ENCODE peak calls at places on chromosomes 12 and 14, in six cellular contexts. One of them, this sample, is unnamed.

GRCh38 chr12:49885118-49885517 is 18.6 kb downstream of the FAIM2 start:
- DNase-seq in caudate nucleus: no peak
- DNase-seq in AG04450: no peak
- DNase-seq in nephron progenitor cell: peak; percentile 34
- DNase-seq in stimulated activated CD4-positive, alpha-beta T cell treated with anti-CD3 and anti-CD28 coated beads, Interleukin-1b, Interleukin-23, amount 100 ng/mL, for 48 hours: no peak
- DNase-seq in Kasumi-1: no peak
- DNase-seq in this sample: no peak

GRCh38 chr12:30416631-30417030 is 279.0 kb downstream of the IPO8 start:
- DNase-seq in caudate nucleus: no peak
- DNase-seq in stimulated activated CD4-positive, alpha-beta T cell treated with anti-CD3 and anti-CD28 coated beads, Interleukin-1b, Interleukin-23, amount 100 ng/mL, for 48 hours: no peak
- DNase-seq in nephron progenitor cell: no peak
- DNase-seq in AG04450: no peak
- DNase-seq in Kasumi-1: no peak
- DNase-seq in this sample: no peak

GRCh38 chr14:49865431-49865859 is 12.9 kb upstream of the NEMF start:
- DNase-seq in stimulated activated CD4-positive, alpha-beta T cell treated with anti-CD3 and anti-CD28 coated beads, Interleukin-1b, Interleukin-23, amount 100 ng/mL, for 48 hours: peak; percentile 70
- DNase-seq in Kasumi-1: peak; percentile 55
- DNase-seq in caudate nucleus: peak; percentile 43
- DNase-seq in AG04450: no peak
- DNase-seq in nephron progenitor cell: peak; percentile 87
- DNase-seq in this sample: no peak

GRCh38 chr12:79691299-79692248 is 810 bp upstream of the PAWR start:
- DNase-seq in nephron progenitor cell: no peak
- DNase-seq in stimulated activated CD4-positive, alpha-beta T cell treated with anti-CD3 and anti-CD28 coated beads, Interleukin-1b, Interleukin-23, amount 100 ng/mL, for 48 hours: peak; percentile 3
- DNase-seq in caudate nucleus: peak; percentile 11
- DNase-seq in AG04450: peak; percentile 53
- DNase-seq in Kasumi-1: no peak
- DNase-seq in this sample: peak; percentile 43

GRCh38 chr12:66061557-66062279 is 68.8 kb downstream of the LLPH start:
- DNase-seq in Kasumi-1: no peak
- DNase-seq in AG04450: no peak
- DNase-seq in stimulated activated CD4-positive, alpha-beta T cell treated with anti-CD3 and anti-CD28 coated beads, Interleukin-1b, Interleukin-23, amount 100 ng/mL, for 48 hours: no peak
- DNase-seq in caudate nucleus: no peak
- DNase-seq in nephron progenitor cell: no peak
- DNase-seq in this sample: peak; percentile 1

GRCh38 chr14:20707622-20708021 is 19.1 kb downstream of the ANG start:
- DNase-seq in stimulated activated CD4-positive, alpha-beta T cell treated with anti-CD3 and anti-CD28 coated beads, Interleukin-1b, Interleukin-23, amount 100 ng/mL, for 48 hours: no peak
- DNase-seq in AG04450: no peak
- DNase-seq in Kasumi-1: no peak
- DNase-seq in caudate nucleus: no peak
- DNase-seq in nephron progenitor cell: no peak
- DNase-seq in this sample: no peak

GRCh38 chr14:101083564-101084435 is 180.3 kb upstream of the RTL1 start:
- DNase-seq in nephron progenitor cell: no peak
- DNase-seq in caudate nucleus: no peak
- DNase-seq in AG04450: no peak
- DNase-seq in stimulated activated CD4-positive, alpha-beta T cell treated with anti-CD3 and anti-CD28 coated beads, Interleukin-1b, Interleukin-23, amount 100 ng/mL, for 48 hours: no peak
- DNase-seq in Kasumi-1: no peak
- DNase-seq in this sample: no peak

GRCh38 chr14:70332015-70332414 is 27.5 kb downstream of the COX16 start:
- DNase-seq in Kasumi-1: no peak
- DNase-seq in stimulated activated CD4-positive, alpha-beta T cell treated with anti-CD3 and anti-CD28 coated beads, Interleukin-1b, Interleukin-23, amount 100 ng/mL, for 48 hours: no peak
- DNase-seq in caudate nucleus: no peak
- DNase-seq in nephron progenitor cell: no peak
- DNase-seq in AG04450: no peak
- DNase-seq in this sample: no peak

GRCh38 chr12:22529281-22530060 is 14.9 kb downstream of the C2CD5 start:
- DNase-seq in stimulated activated CD4-positive, alpha-beta T cell treated with anti-CD3 and anti-CD28 coated beads, Interleukin-1b, Interleukin-23, amount 100 ng/mL, for 48 hours: no peak
- DNase-seq in caudate nucleus: no peak
- DNase-seq in AG04450: no peak
- DNase-seq in nephron progenitor cell: no peak
- DNase-seq in Kasumi-1: peak; percentile 48
- DNase-seq in this sample: no peak

GRCh38 chr14:102187044-102187443 is 47.3 kb downstream of the WDR20 start:
- DNase-seq in Kasumi-1: no peak
- DNase-seq in AG04450: peak; percentile 29
- DNase-seq in caudate nucleus: no peak
- DNase-seq in stimulated activated CD4-positive, alpha-beta T cell treated with anti-CD3 and anti-CD28 coated beads, Interleukin-1b, Interleukin-23, amount 100 ng/mL, for 48 hours: no peak
- DNase-seq in nephron progenitor cell: no peak
- DNase-seq in this sample: peak; percentile 10

GRCh38 chr14:67942311-67942710 is 122.7 kb downstream of the RAD51B start:
- DNase-seq in caudate nucleus: no peak
- DNase-seq in AG04450: no peak
- DNase-seq in stimulated activated CD4-positive, alpha-beta T cell treated with anti-CD3 and anti-CD28 coated beads, Interleukin-1b, Interleukin-23, amount 100 ng/mL, for 48 hours: no peak
- DNase-seq in nephron progenitor cell: no peak
- DNase-seq in Kasumi-1: no peak
- DNase-seq in this sample: no peak

GRCh38 chr12:162467-163307 is 51.3 kb downstream of the SLC6A12 start:
- DNase-seq in caudate nucleus: no peak
- DNase-seq in nephron progenitor cell: peak; percentile 35
- DNase-seq in stimulated activated CD4-positive, alpha-beta T cell treated with anti-CD3 and anti-CD28 coated beads, Interleukin-1b, Interleukin-23, amount 100 ng/mL, for 48 hours: no peak
- DNase-seq in AG04450: no peak
- DNase-seq in Kasumi-1: no peak
- DNase-seq in this sample: no peak

GRCh38 chr12:49750027-49750977 is 8.9 kb downstream of the TMBIM6 start:
- DNase-seq in Kasumi-1: peak; percentile 23
- DNase-seq in AG04450: no peak
- DNase-seq in nephron progenitor cell: no peak
- DNase-seq in caudate nucleus: no peak
- DNase-seq in stimulated activated CD4-positive, alpha-beta T cell treated with anti-CD3 and anti-CD28 coated beads, Interleukin-1b, Interleukin-23, amount 100 ng/mL, for 48 hours: peak; percentile 78
- DNase-seq in this sample: no peak

GRCh38 chr14:45249847-45250575 is 3.0 kb downstream of the MIS18BP1 start:
- DNase-seq in stimulated activated CD4-positive, alpha-beta T cell treated with anti-CD3 and anti-CD28 coated beads, Interleukin-1b, Interleukin-23, amount 100 ng/mL, for 48 hours: no peak
- DNase-seq in caudate nucleus: no peak
- DNase-seq in AG04450: peak; percentile 78
- DNase-seq in nephron progenitor cell: no peak
- DNase-seq in Kasumi-1: peak; percentile 79
- DNase-seq in this sample: peak; percentile 56